ENCODE peak calls at places on chromosome 7, in seven cellular contexts. One of them, this sample, is unnamed.
A peak's percentile ranks its signal among the peaks of the same experiment; 100 is the strongest.

GRCh38 chr7:100604976-100605911 is 3.1 kb downstream of the PCOLCE start:
- DNase-seq in lower lobe of right lung: peak; percentile 75
- DNase-seq in ovary: peak; percentile 52
- DNase-seq in uterus: peak; percentile 55
- DNase-seq in A549: peak; percentile 74
- DNase-seq in colonic mucosa: peak; percentile 68
- DNase-seq in CD4-positive, CD25-positive, alpha-beta regulatory T cell: peak; percentile 47
- DNase-seq in this sample: peak; percentile 79

GRCh38 chr7:27961255-27961654 is 219.3 kb downstream of the JAZF1 start:
- DNase-seq in lower lobe of right lung: no peak
- DNase-seq in ovary: no peak
- DNase-seq in uterus: no peak
- DNase-seq in A549: no peak
- DNase-seq in colonic mucosa: no peak
- DNase-seq in CD4-positive, CD25-positive, alpha-beta regulatory T cell: no peak
- DNase-seq in this sample: no peak

GRCh38 chr7:40211291-40212003 is 76.6 kb downstream of the SUGCT start:
- DNase-seq in lower lobe of right lung: no peak
- DNase-seq in ovary: no peak
- DNase-seq in uterus: no peak
- DNase-seq in A549: no peak
- DNase-seq in colonic mucosa: no peak
- DNase-seq in CD4-positive, CD25-positive, alpha-beta regulatory T cell: no peak
- DNase-seq in this sample: no peak

GRCh38 chr7:51366930-51367613 is 50.5 kb upstream of the COBL start:
- DNase-seq in lower lobe of right lung: no peak
- DNase-seq in ovary: no peak
- DNase-seq in uterus: no peak
- DNase-seq in A549: peak; percentile 84
- DNase-seq in colonic mucosa: peak; percentile 45
- DNase-seq in CD4-positive, CD25-positive, alpha-beta regulatory T cell: no peak
- DNase-seq in this sample: no peak

GRCh38 chr7:85074-85945 is 107.1 kb upstream of the FAM20C start:
- DNase-seq in lower lobe of right lung: no peak
- DNase-seq in ovary: peak; percentile 14
- DNase-seq in uterus: peak; percentile 14
- DNase-seq in A549: no peak
- DNase-seq in colonic mucosa: no peak
- DNase-seq in CD4-positive, CD25-positive, alpha-beta regulatory T cell: no peak
- DNase-seq in this sample: no peak

GRCh38 chr7:102916426-102916825 is 3.6 kb downstream of the LRRC17 start:
- DNase-seq in lower lobe of right lung: no peak
- DNase-seq in ovary: no peak
- DNase-seq in uterus: no peak
- DNase-seq in A549: no peak
- DNase-seq in colonic mucosa: no peak
- DNase-seq in CD4-positive, CD25-positive, alpha-beta regulatory T cell: no peak
- DNase-seq in this sample: no peak

GRCh38 chr7:6147627-6148026 is 116.5 kb downstream of the ANKRD61 start:
- DNase-seq in lower lobe of right lung: no peak
- DNase-seq in ovary: no peak
- DNase-seq in uterus: no peak
- DNase-seq in A549: no peak
- DNase-seq in colonic mucosa: no peak
- DNase-seq in CD4-positive, CD25-positive, alpha-beta regulatory T cell: no peak
- DNase-seq in this sample: no peak

GRCh38 chr7:64314493-64315020 is 796 bp downstream of the ZNF736 start:
- DNase-seq in lower lobe of right lung: no peak
- DNase-seq in ovary: no peak
- DNase-seq in uterus: no peak
- DNase-seq in A549: no peak
- DNase-seq in colonic mucosa: no peak
- DNase-seq in CD4-positive, CD25-positive, alpha-beta regulatory T cell: no peak
- DNase-seq in this sample: no peak

GRCh38 chr7:18864967-18865366 is 252.5 kb downstream of the TWIST1 start:
- DNase-seq in lower lobe of right lung: no peak
- DNase-seq in ovary: no peak
- DNase-seq in uterus: no peak
- DNase-seq in A549: no peak
- DNase-seq in colonic mucosa: no peak
- DNase-seq in CD4-positive, CD25-positive, alpha-beta regulatory T cell: no peak
- DNase-seq in this sample: no peak

GRCh38 chr7:138666385-138666784 is 34.8 kb downstream of the SVOPL start:
- DNase-seq in lower lobe of right lung: no peak
- DNase-seq in ovary: no peak
- DNase-seq in uterus: no peak
- DNase-seq in A549: no peak
- DNase-seq in colonic mucosa: no peak
- DNase-seq in CD4-positive, CD25-positive, alpha-beta regulatory T cell: no peak
- DNase-seq in this sample: no peak

GRCh38 chr7:149509774-149510173 is 12.2 kb upstream of the ZNF746 start:
- DNase-seq in lower lobe of right lung: no peak
- DNase-seq in ovary: no peak
- DNase-seq in uterus: no peak
- DNase-seq in A549: no peak
- DNase-seq in colonic mucosa: no peak
- DNase-seq in CD4-positive, CD25-positive, alpha-beta regulatory T cell: no peak
- DNase-seq in this sample: no peak

DNA sequence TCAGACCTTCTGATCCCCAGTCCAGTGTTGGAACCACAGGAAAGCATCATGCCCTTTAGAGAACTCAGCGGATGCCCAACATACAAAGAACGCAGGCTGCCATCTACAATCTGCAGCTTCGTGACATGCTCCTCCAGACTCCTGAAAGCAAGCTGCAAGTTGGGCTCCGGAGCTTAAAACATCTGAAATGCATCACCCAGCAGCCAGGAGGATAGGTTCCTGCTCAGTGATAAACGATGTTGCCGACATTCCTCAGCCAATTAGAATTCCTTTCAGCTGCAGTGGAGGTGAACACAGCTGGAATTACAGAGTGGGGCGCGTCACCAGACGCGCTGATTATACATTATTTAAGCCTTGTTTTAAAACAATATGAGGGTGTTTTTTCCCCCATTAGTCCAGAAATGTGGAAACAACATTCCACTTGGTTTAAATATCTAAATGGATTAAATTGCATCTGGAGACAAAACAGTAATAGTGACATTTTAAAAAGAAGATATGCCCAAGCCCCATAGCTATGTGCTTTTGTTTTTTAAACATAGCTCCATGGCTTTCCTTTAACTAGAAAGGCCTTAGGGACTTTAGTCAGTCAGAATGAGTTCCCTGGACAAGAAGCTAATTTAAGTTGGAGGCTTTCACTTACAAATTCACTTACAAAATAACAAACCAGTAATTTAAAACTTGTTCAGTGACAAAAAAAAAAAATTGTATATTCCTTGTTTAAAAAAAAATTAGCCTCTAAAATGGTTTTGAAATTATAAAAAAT is 6.3 kb downstream of the SMURF1 start:
- DNase-seq in lower lobe of right lung: no peak
- DNase-seq in ovary: no peak
- DNase-seq in uterus: no peak
- DNase-seq in A549: peak; percentile 36
- DNase-seq in colonic mucosa: no peak
- DNase-seq in CD4-positive, CD25-positive, alpha-beta regulatory T cell: no peak
- DNase-seq in this sample: no peak
- H3K4me1 ChIP-seq in lower lobe of right lung: peaks cover 89% of the 10 kb centered on the region
- H3K4me1 ChIP-seq in ovary: peaks cover 9% of the 10 kb centered on the region
- H3K4me1 ChIP-seq in uterus: peaks cover 5% of the 10 kb centered on the region
- H3K4me1 ChIP-seq in A549: peaks cover 80% of the 10 kb centered on the region
- H3K4me1 ChIP-seq in colonic mucosa: peaks cover 5% of the 10 kb centered on the region
- H3K4me1 ChIP-seq in CD4-positive, CD25-positive, alpha-beta regulatory T cell: peaks cover 14% of the 10 kb centered on the region
- H3K4me1 ChIP-seq in this sample: peaks cover 7% of the 10 kb centered on the region

GRCh38 chr7:36563706-36564325 is 160.5 kb downstream of the AOAH start:
- DNase-seq in lower lobe of right lung: no peak
- DNase-seq in ovary: peak; percentile 28
- DNase-seq in uterus: no peak
- DNase-seq in A549: no peak
- DNase-seq in colonic mucosa: no peak
- DNase-seq in CD4-positive, CD25-positive, alpha-beta regulatory T cell: no peak
- DNase-seq in this sample: no peak
- H3K4me1 ChIP-seq in lower lobe of right lung: peaks cover 28% of the 10 kb centered on the region
- H3K4me1 ChIP-seq in ovary: peaks cover 17% of the 10 kb centered on the region
- H3K4me1 ChIP-seq in uterus: no peaks in the 10 kb centered on the region
- H3K4me1 ChIP-seq in A549: peaks cover 10% of the 10 kb centered on the region
- H3K4me1 ChIP-seq in colonic mucosa: no peaks in the 10 kb centered on the region
- H3K4me1 ChIP-seq in CD4-positive, CD25-positive, alpha-beta regulatory T cell: no peaks in the 10 kb centered on the region
- H3K4me1 ChIP-seq in this sample: peaks cover 3% of the 10 kb centered on the region

GRCh38 chr7:132433286-132433685 is 143.0 kb downstream of the PLXNA4 start:
- DNase-seq in lower lobe of right lung: no peak
- DNase-seq in ovary: no peak
- DNase-seq in uterus: no peak
- DNase-seq in A549: no peak
- DNase-seq in colonic mucosa: no peak
- DNase-seq in CD4-positive, CD25-positive, alpha-beta regulatory T cell: no peak
- DNase-seq in this sample: no peak

GRCh38 chr7:132436121-132436520 is 140.1 kb downstream of the PLXNA4 start:
- DNase-seq in lower lobe of right lung: no peak
- DNase-seq in ovary: no peak
- DNase-seq in uterus: no peak
- DNase-seq in A549: no peak
- DNase-seq in colonic mucosa: no peak
- DNase-seq in CD4-positive, CD25-positive, alpha-beta regulatory T cell: no peak
- DNase-seq in this sample: no peak

GRCh38 chr7:132435016-132435990 is 141.0 kb downstream of the PLXNA4 start:
- DNase-seq in lower lobe of right lung: no peak
- DNase-seq in ovary: no peak
- DNase-seq in uterus: no peak
- DNase-seq in A549: no peak
- DNase-seq in colonic mucosa: no peak
- DNase-seq in CD4-positive, CD25-positive, alpha-beta regulatory T cell: no peak
- DNase-seq in this sample: no peak

GRCh38 chr7:132430863-132431822 is 145.1 kb downstream of the PLXNA4 start:
- DNase-seq in lower lobe of right lung: no peak
- DNase-seq in ovary: no peak
- DNase-seq in uterus: peak; percentile 52
- DNase-seq in A549: peak; percentile 36
- DNase-seq in colonic mucosa: peak; percentile 84
- DNase-seq in CD4-positive, CD25-positive, alpha-beta regulatory T cell: no peak
- DNase-seq in this sample: peak; percentile 81

DNA sequence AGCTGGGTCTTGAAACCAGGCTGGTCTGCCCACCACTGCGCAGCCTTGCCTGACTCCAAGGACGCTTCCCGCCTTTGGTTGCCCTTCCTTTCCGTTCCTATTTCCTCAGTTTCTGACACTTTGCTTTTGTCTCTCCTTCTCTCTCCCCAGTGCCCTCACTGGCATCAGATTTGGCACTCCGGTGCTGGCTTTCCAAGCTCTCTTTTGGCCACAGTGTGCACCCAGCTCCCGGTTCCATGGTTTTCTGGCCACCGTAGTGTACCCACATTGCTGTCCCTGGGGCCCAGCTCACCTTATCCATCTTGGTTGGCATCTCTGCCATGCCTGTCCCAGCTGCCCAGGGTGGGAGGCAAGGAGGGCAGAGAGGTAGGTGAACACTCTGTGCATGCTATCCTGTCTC is 142.2 kb downstream of the PLXNA4 start:
- DNase-seq in lower lobe of right lung: no peak
- DNase-seq in ovary: no peak
- DNase-seq in uterus: no peak
- DNase-seq in A549: no peak
- DNase-seq in colonic mucosa: no peak
- DNase-seq in CD4-positive, CD25-positive, alpha-beta regulatory T cell: no peak
- DNase-seq in this sample: no peak
- H3K4me1 ChIP-seq in lower lobe of right lung: no peaks in the 10 kb centered on the region
- H3K4me1 ChIP-seq in ovary: no peaks in the 10 kb centered on the region
- H3K4me1 ChIP-seq in uterus: no peaks in the 10 kb centered on the region
- H3K4me1 ChIP-seq in A549: peaks cover 5% of the 10 kb centered on the region
- H3K4me1 ChIP-seq in colonic mucosa: peaks cover 9% of the 10 kb centered on the region
- H3K4me1 ChIP-seq in CD4-positive, CD25-positive, alpha-beta regulatory T cell: no peaks in the 10 kb centered on the region
- H3K4me1 ChIP-seq in this sample: peaks cover 23% of the 10 kb centered on the region

GRCh38 chr7:106346167-106346677 is 61.4 kb upstream of the NAMPT start:
- DNase-seq in lower lobe of right lung: no peak
- DNase-seq in ovary: no peak
- DNase-seq in uterus: no peak
- DNase-seq in A549: no peak
- DNase-seq in colonic mucosa: no peak
- DNase-seq in CD4-positive, CD25-positive, alpha-beta regulatory T cell: no peak
- DNase-seq in this sample: no peak

GRCh38 chr7:106345421-106346166 is 60.8 kb upstream of the NAMPT start:
- DNase-seq in lower lobe of right lung: no peak
- DNase-seq in ovary: no peak
- DNase-seq in uterus: no peak
- DNase-seq in A549: no peak
- DNase-seq in colonic mucosa: no peak
- DNase-seq in CD4-positive, CD25-positive, alpha-beta regulatory T cell: no peak
- DNase-seq in this sample: no peak

GRCh38 chr7:106344861-106345260 is 60.1 kb upstream of the NAMPT start:
- DNase-seq in lower lobe of right lung: no peak
- DNase-seq in ovary: no peak
- DNase-seq in uterus: no peak
- DNase-seq in A549: no peak
- DNase-seq in colonic mucosa: no peak
- DNase-seq in CD4-positive, CD25-positive, alpha-beta regulatory T cell: no peak
- DNase-seq in this sample: no peak

GRCh38 chr7:106346678-106347217 is 62.0 kb upstream of the NAMPT start:
- DNase-seq in lower lobe of right lung: no peak
- DNase-seq in ovary: no peak
- DNase-seq in uterus: no peak
- DNase-seq in A549: peak; percentile 21
- DNase-seq in colonic mucosa: no peak
- DNase-seq in CD4-positive, CD25-positive, alpha-beta regulatory T cell: peak; percentile 85
- DNase-seq in this sample: no peak

GRCh38 chr7:106344206-106344605 is 59.4 kb upstream of the NAMPT start:
- DNase-seq in lower lobe of right lung: no peak
- DNase-seq in ovary: no peak
- DNase-seq in uterus: no peak
- DNase-seq in A549: no peak
- DNase-seq in colonic mucosa: no peak
- DNase-seq in CD4-positive, CD25-positive, alpha-beta regulatory T cell: no peak
- DNase-seq in this sample: no peak
- H3K4me1 ChIP-seq in lower lobe of right lung: peaks cover 8% of the 10 kb centered on the region
- H3K4me1 ChIP-seq in ovary: no peaks in the 10 kb centered on the region
- H3K4me1 ChIP-seq in uterus: no peaks in the 10 kb centered on the region
- H3K4me1 ChIP-seq in A549: peaks cover 18% of the 10 kb centered on the region
- H3K4me1 ChIP-seq in colonic mucosa: no peaks in the 10 kb centered on the region
- H3K4me1 ChIP-seq in CD4-positive, CD25-positive, alpha-beta regulatory T cell: peaks cover 23% of the 10 kb centered on the region
- H3K4me1 ChIP-seq in this sample: no peaks in the 10 kb centered on the region

GRCh38 chr7:155408657-155409586 is 49.0 kb upstream of the EN2 start:
- DNase-seq in lower lobe of right lung: no peak
- DNase-seq in ovary: no peak
- DNase-seq in uterus: no peak
- DNase-seq in A549: no peak
- DNase-seq in colonic mucosa: no peak
- DNase-seq in CD4-positive, CD25-positive, alpha-beta regulatory T cell: no peak
- DNase-seq in this sample: no peak
- H3K4me1 ChIP-seq in lower lobe of right lung: no peaks in the 10 kb centered on the region
- H3K4me1 ChIP-seq in ovary: no peaks in the 10 kb centered on the region
- H3K4me1 ChIP-seq in uterus: no peaks in the 10 kb centered on the region
- H3K4me1 ChIP-seq in A549: no peaks in the 10 kb centered on the region
- H3K4me1 ChIP-seq in colonic mucosa: no peaks in the 10 kb centered on the region
- H3K4me1 ChIP-seq in CD4-positive, CD25-positive, alpha-beta regulatory T cell: no peaks in the 10 kb centered on the region
- H3K4me1 ChIP-seq in this sample: no peaks in the 10 kb centered on the region

This sample was measured in right cardiac atrium.